ENCODE peak calls at places on chromosomes 13 and 19, in ten cellular contexts. C is progenitor cell of endocrine pancreas; W is upper lobe of right lung; X is epithelial cell of esophagus; P is RWPE1; B is IMR-90; M is A549; O is GM10248; D is CD8-positive, alpha-beta T cell; G is fibroblast of pulmonary artery. A is an unnamed sample.

GRCh38 chr19:7554565-7554964 is 19.0 kb downstream of the PNPLA6 start:
- DNase-seq in C (no peak), W (no peak), X (no peak), P (no peak), B (no peak), M (no peak), O (no peak), D (no peak), G (no peak), A (no peak)

GRCh38 chr13:92573467-92574057 is 653.0 kb upstream of the GPC6 start:
- DNase-seq in C (no peak), W (no peak), X (peak), P (no peak), B (peak), M (peak), O (peak), D (no peak), G (peak), A (peak)

GRCh38 chr19:15210323-15210774 is 9.6 kb upstream of the NOTCH3 start:
- DNase-seq in C (no peak), W (peak), X (peak), P (peak), B (peak), M (peak), O (no peak), D (no peak), G (peak), A (no peak)

GRCh38 chr13:58583961-58584360 is 952.4 kb downstream of the PCDH17 start:
- DNase-seq in C (no peak), W (no peak), X (no peak), P (no peak), B (no peak), M (no peak), O (no peak), D (no peak), G (peak), A (no peak)

GRCh38 chr19:55670280-55671053 is 4.6 kb upstream of the EPN1 start:
- DNase-seq in C (no peak), W (no peak), X (peak), P (no peak), B (peak), M (no peak), O (no peak), D (no peak), G (no peak), A (no peak)

GRCh38 chr13:71866173-71867091 is 572 bp downstream of the DACH1 start:
- DNase-seq in C (peak), W (peak), X (peak), P (no peak), B (no peak), M (no peak), O (peak), D (no peak), G (no peak), A (peak)

GRCh38 chr13:50299546-50300249 is 284.5 kb downstream of the KCNRG start:
- DNase-seq in C (no peak), W (no peak), X (peak), P (no peak), B (no peak), M (no peak), O (no peak), D (no peak), G (no peak), A (no peak)

GRCh38 chr13:113968463-113969310 is 5.2 kb downstream of the C13orf46 start:
- DNase-seq in C (no peak), W (peak), X (no peak), P (no peak), B (no peak), M (no peak), O (no peak), D (no peak), G (no peak), A (no peak)

GRCh38 chr19:55581145-55581827 is 638 bp upstream of the ZNF579 start:
- DNase-seq in C (no peak), W (no peak), X (peak), P (no peak), B (no peak), M (no peak), O (no peak), D (no peak), G (no peak), A (no peak)

GRCh38 chr19:13417054-13417453 is 89.2 kb downstream of the CACNA1A start:
- DNase-seq in C (no peak), W (no peak), X (no peak), P (no peak), B (no peak), M (no peak), O (peak), D (no peak), G (no peak), A (no peak)

GRCh38 chr13:97243915-97244820 is 22.0 kb downstream of the MBNL2 start:
- DNase-seq in C (no peak), W (no peak), X (no peak), P (no peak), B (no peak), M (no peak), O (no peak), D (no peak), G (no peak), A (no peak)

GRCh38 chr13:66076417-66076816 is 1153.7 kb downstream of the PCDH9 start:
- DNase-seq in C (no peak), W (no peak), X (peak), P (no peak), B (peak), M (no peak), O (no peak), D (no peak), G (peak), A (no peak)

GRCh38 chr13:71968025-71968424 is 101.0 kb upstream of the DACH1 start:
- DNase-seq in C (no peak), W (no peak), X (peak), P (no peak), B (no peak), M (no peak), O (no peak), D (no peak), G (peak), A (no peak)

GRCh38 chr13:20125783-20126165 is 35.1 kb downstream of the GJA3 start:
- DNase-seq in C (no peak), W (no peak), X (no peak), P (no peak), B (no peak), M (no peak), O (no peak), D (no peak), G (no peak), A (no peak)

GRCh38 chr19:45819769-45820168 is 4.7 kb upstream of the RSPH6A start:
- DNase-seq in C (no peak), W (no peak), X (no peak), P (no peak), B (no peak), M (no peak), O (no peak), D (no peak), G (no peak), A (no peak)

GRCh38 chr13:30806784-30807183 is 71.4 kb downstream of the ALOX5AP start:
- DNase-seq in C (no peak), W (no peak), X (peak), P (peak), B (peak), M (no peak), O (no peak), D (no peak), G (peak), A (no peak)

GRCh38 chr13:53800011-53800410 is 771.4 kb downstream of the OLFM4 start:
- DNase-seq in C (no peak), W (no peak), X (no peak), P (no peak), B (no peak), M (no peak), O (no peak), D (no peak), G (no peak), A (no peak)

GRCh38 chr19:18764591-18765051 is 26.5 kb downstream of the COMP start:
- DNase-seq in C (no peak), W (no peak), X (peak), P (no peak), B (no peak), M (no peak), O (no peak), D (no peak), G (no peak), A (no peak)

GRCh38 chr13:62931901-62932883 is 1516.5 kb upstream of the PCDH20 start:
- DNase-seq in C (no peak), W (no peak), X (no peak), P (no peak), B (peak), M (no peak), O (no peak), D (no peak), G (peak), A (no peak)

GRCh38 chr13:102405499-102406079 is 3.7 kb upstream of the FGF14 start:
- DNase-seq in C (peak), W (no peak), X (peak), P (no peak), B (peak), M (no peak), O (no peak), D (no peak), G (peak), A (no peak)

GRCh38 chr13:42405665-42406390 is 133.9 kb downstream of the AKAP11 start:
- DNase-seq in C (no peak), W (no peak), X (peak), P (peak), B (peak), M (no peak), O (peak), D (no peak), G (peak), A (peak)

GRCh38 chr19:39197808-39198207 is 1.0 kb downstream of the NCCRP1 start:
- DNase-seq in C (no peak), W (no peak), X (peak), P (peak), B (no peak), M (no peak), O (no peak), D (no peak), G (no peak), A (peak)

GRCh38 chr13:77207943-77208342 is 119.0 kb downstream of the MYCBP2 start:
- DNase-seq in C (no peak), W (no peak), X (peak), P (peak), B (peak), M (no peak), O (no peak), D (no peak), G (peak), A (no peak)

GRCh38 chr19:10404888-10405808 is 1.8 kb upstream of the CDC37 start:
- DNase-seq in C (no peak), W (no peak), X (no peak), P (no peak), B (no peak), M (no peak), O (no peak), D (no peak), G (no peak), A (no peak)

GRCh38 chr13:98397221-98397620 is 179.7 kb downstream of the STK24 start:
- DNase-seq in C (no peak), W (no peak), X (peak), P (no peak), B (peak), M (no peak), O (no peak), D (no peak), G (peak), A (no peak)

GRCh38 chr13:46992383-46992952 is 95.6 kb upstream of the HTR2A start:
- DNase-seq in C (no peak), W (no peak), X (peak), P (peak), B (no peak), M (no peak), O (no peak), D (no peak), G (peak), A (no peak)

GRCh38 chr19:42403586-42403985 is 13.5 kb upstream of the CNFN start:
- DNase-seq in C (no peak), W (no peak), X (no peak), P (no peak), B (no peak), M (no peak), O (no peak), D (no peak), G (no peak), A (no peak)

GRCh38 chr19:1412995-1413889 is 5.9 kb downstream of the DAZAP1 start:
- DNase-seq in C (no peak), W (no peak), X (no peak), P (no peak), B (no peak), M (no peak), O (no peak), D (no peak), G (no peak), A (no peak)

GRCh38 chr13:102440259-102440936 is 38.5 kb upstream of the FGF14 start:
- DNase-seq in C (no peak), W (peak), X (peak), P (peak), B (no peak), M (no peak), O (peak), D (no peak), G (no peak), A (no peak)

GRCh38 chr19:32067686-32068085 is 277.7 kb upstream of the ZNF507 start:
- DNase-seq in C (no peak), W (no peak), X (no peak), P (no peak), B (no peak), M (no peak), O (no peak), D (no peak), G (no peak), A (no peak)
- TF ChIP-seq CTCF in C (no peak), W (no peak), X (no peak), P (no peak), B (no peak), M (no peak), O (no peak), D (no peak), G (no peak), A (no peak)

GRCh38 chr13:88000239-88000638 is 329.1 kb downstream of the SLITRK5 start:
- DNase-seq in C (no peak), W (no peak), X (no peak), P (no peak), B (peak), M (no peak), O (no peak), D (no peak), G (no peak), A (no peak)

GRCh38 chr13:88000787-88001186 is 329.6 kb downstream of the SLITRK5 start:
- DNase-seq in C (no peak), W (no peak), X (no peak), P (no peak), B (no peak), M (no peak), O (no peak), D (no peak), G (no peak), A (no peak)

GRCh38 chr13:87999141-87999765 is 328.1 kb downstream of the SLITRK5 start:
- DNase-seq in C (no peak), W (no peak), X (peak), P (peak), B (peak), M (no peak), O (no peak), D (no peak), G (peak), A (no peak)

GRCh38 chr13:87998081-87998480 is 326.9 kb downstream of the SLITRK5 start:
- DNase-seq in C (no peak), W (no peak), X (no peak), P (no peak), B (no peak), M (no peak), O (no peak), D (no peak), G (no peak), A (no peak)

GRCh38 chr13:87999791-88000190 is 328.6 kb downstream of the SLITRK5 start:
- DNase-seq in C (no peak), W (no peak), X (no peak), P (no peak), B (no peak), M (no peak), O (no peak), D (no peak), G (peak), A (no peak)
- TF ChIP-seq CTCF in C (no peak), W (no peak), X (peak), P (no peak), B (peak), M (no peak), O (no peak), D (no peak), G (no peak), A (no peak)

GRCh38 chr19:49704888-49705642 is 14.1 kb downstream of the CPT1C start:
- DNase-seq in C (no peak), W (no peak), X (no peak), P (no peak), B (no peak), M (no peak), O (no peak), D (no peak), G (no peak), A (no peak)

GRCh38 chr19:49699364-49699763 is 8.4 kb downstream of the CPT1C start:
- DNase-seq in C (no peak), W (no peak), X (no peak), P (no peak), B (no peak), M (no peak), O (no peak), D (no peak), G (no peak), A (no peak)

GRCh38 chr19:49696865-49697264 is 5.9 kb downstream of the CPT1C start:
- DNase-seq in C (no peak), W (no peak), X (no peak), P (no peak), B (no peak), M (no peak), O (no peak), D (no peak), G (no peak), A (no peak)

GRCh38 chr19:49700563-49700962 is 9.6 kb downstream of the CPT1C start:
- DNase-seq in C (no peak), W (no peak), X (no peak), P (no peak), B (no peak), M (no peak), O (no peak), D (no peak), G (no peak), A (no peak)

DNA sequence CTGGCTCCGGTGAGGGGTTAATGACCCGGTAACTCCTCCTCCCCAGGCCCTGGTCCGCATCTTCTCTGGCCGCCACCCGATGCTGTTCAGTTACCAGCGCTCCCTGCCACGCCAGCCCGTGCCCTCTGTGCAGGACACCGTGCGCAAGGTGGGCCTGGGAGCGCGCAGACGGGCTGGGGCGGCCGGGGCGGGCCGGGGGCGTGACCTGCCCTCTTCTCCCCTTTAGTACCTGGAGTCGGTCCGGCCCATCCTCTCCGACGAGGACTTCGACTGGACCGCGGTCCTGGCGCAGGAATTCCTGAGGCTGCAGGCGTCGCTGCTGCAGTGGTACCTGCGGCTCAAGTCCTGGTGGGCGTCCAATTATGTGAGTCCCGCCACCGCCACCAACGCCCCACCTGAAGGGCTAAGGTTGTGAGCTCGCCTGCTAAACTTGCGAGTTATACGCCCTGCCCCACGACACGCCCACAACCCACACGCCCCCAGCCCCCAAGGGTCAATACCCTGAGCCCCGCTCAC is 10.4 kb downstream of the CPT1C start:
- DNase-seq in C (no peak), W (no peak), X (no peak), P (no peak), B (no peak), M (no peak), O (no peak), D (no peak), G (no peak), A (no peak)
- TF ChIP-seq CTCF in C (no peak), W (no peak), X (no peak), P (no peak), B (no peak), M (peak), O (no peak), D (no peak), G (no peak), A (no peak)

GRCh38 chr13:91158015-91158390 is 189.5 kb upstream of the MIR17HG start:
- DNase-seq in C (no peak), W (no peak), X (no peak), P (no peak), B (no peak), M (no peak), O (no peak), D (no peak), G (peak), A (no peak)
- TF ChIP-seq CTCF in C (peak), W (peak), X (no peak), P (no peak), B (no peak), M (no peak), O (no peak), D (no peak), G (no peak), A (no peak)

GRCh38 chr19:29663861-29664752 is 1.2 kb upstream of the PLEKHF1 start:
- DNase-seq in C (no peak), W (peak), X (peak), P (no peak), B (peak), M (no peak), O (no peak), D (no peak), G (no peak), A (no peak)

GRCh38 chr19:29665826-29666633 is 769 bp downstream of the PLEKHF1 start:
- DNase-seq in C (no peak), W (peak), X (peak), P (no peak), B (peak), M (no peak), O (peak), D (no peak), G (peak), A (no peak)

GRCh38 chr19:29665215-29665825 is at the start of gene PLEKHF1:
- DNase-seq in C (peak), W (peak), X (peak), P (peak), B (peak), M (peak), O (peak), D (peak), G (peak), A (peak)

GRCh38 chr19:29662604-29663404 is 2.5 kb upstream of the PLEKHF1 start:
- DNase-seq in C (no peak), W (peak), X (peak), P (peak), B (peak), M (no peak), O (no peak), D (no peak), G (peak), A (no peak)

GRCh38 chr19:29664753-29665214 is 477 bp upstream of the PLEKHF1 start:
- DNase-seq in C (no peak), W (no peak), X (no peak), P (no peak), B (no peak), M (no peak), O (no peak), D (no peak), G (no peak), A (no peak)
- TF ChIP-seq CTCF in C (peak), W (peak), X (no peak), P (no peak), B (no peak), M (peak), O (no peak), D (no peak), G (no peak), A (no peak)

GRCh38 chr13:35961461-35962220 is 169.5 kb downstream of the DCLK1 start:
- DNase-seq in C (no peak), W (no peak), X (no peak), P (no peak), B (peak), M (no peak), O (no peak), D (no peak), G (peak), A (no peak)
- TF ChIP-seq CTCF in C (no peak), W (peak), X (peak), P (no peak), B (no peak), M (peak), O (no peak), D (no peak), G (peak), A (no peak)

GRCh38 chr19:50518091-50519005 is 4.6 kb upstream of the ASPDH start:
- DNase-seq in C (no peak), W (no peak), X (no peak), P (no peak), B (no peak), M (no peak), O (no peak), D (no peak), G (no peak), A (no peak)
- TF ChIP-seq CTCF in C (no peak), W (no peak), X (no peak), P (peak), B (no peak), M (no peak), O (no peak), D (no peak), G (no peak), A (peak)

DNA sequence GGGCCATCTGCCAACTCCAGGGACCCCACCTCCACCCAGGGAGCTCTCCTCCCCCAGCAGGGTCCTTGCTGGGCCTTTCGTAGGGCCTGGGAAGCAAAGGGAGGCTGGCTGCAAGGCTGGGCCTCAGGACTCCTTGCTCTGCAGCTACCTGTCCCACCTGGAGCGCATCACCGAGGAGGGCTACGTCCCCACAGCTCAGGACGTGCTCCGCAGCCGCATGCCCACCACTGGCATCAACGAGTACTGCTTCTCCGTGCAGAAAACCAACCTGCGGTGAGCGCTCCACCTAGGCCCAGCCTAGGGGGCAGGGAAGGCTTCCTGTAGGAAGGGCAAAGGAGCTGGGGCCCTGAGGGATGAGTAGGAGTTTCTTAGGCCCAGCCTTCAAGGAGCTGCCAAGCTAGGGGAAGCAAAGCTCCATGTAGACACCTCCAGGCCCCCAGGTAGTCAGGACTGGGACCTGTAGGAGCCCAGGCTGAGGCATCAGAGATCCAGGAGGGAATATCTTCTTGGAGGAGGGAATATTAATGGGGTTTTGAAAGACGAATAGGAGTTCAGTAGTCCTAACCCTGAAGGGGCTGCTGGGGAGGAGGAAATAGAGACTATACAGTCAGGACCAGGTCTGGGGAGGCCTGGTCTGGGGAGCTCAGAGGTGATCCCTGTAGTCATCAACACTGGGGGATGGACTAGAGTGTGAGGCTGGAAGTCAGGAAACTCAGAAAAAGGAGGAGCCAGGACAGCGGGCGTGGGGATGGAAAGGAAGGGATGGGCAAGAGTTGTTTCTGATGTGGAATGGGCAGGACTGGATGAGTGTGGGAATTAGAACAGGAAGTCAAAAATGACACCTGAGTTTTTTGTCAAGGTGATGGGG is 16.0 kb downstream of the GNA15 start:
- DNase-seq in C (no peak), W (no peak), X (peak), P (no peak), B (no peak), M (no peak), O (no peak), D (no peak), G (peak), A (no peak)
- TF ChIP-seq CTCF in C (no peak), W (no peak), X (no peak), P (no peak), B (no peak), M (no peak), O (no peak), D (no peak), G (no peak), A (no peak)

A was measured in GM13977.